ENCODE peak calls at places on chromosomes 1 and 21, in six cellular contexts. F, Q, B, D, Y and M are unnamed samples.

GRCh38 chr1:1250828-1251284 is 4.3 kb upstream of the C1QTNF12 start:
- DNase-seq in Y (no peak), B (peak), Q (no peak), F (peak), D (peak), M (peak)

GRCh38 chr1:3995141-3995780 is 95.2 kb upstream of the C1orf174 start:
- DNase-seq in Q (no peak), B (no peak), Y (no peak), D (no peak), F (no peak), M (no peak)

GRCh38 chr1:173210273-173210672 is 3.1 kb upstream of the TNFSF4 start:
- DNase-seq in B (no peak), Q (no peak), F (peak), D (no peak), Y (no peak), M (no peak)

GRCh38 chr1:60427194-60427593 is 353.6 kb upstream of the C1orf87 start:
- DNase-seq in F (no peak), B (no peak), Y (no peak), Q (no peak), D (no peak), M (no peak)

GRCh38 chr1:197127513-197127912 is 19.0 kb downstream of the ASPM start:
- DNase-seq in Y (no peak), Q (peak), B (no peak), F (no peak), D (no peak), M (no peak)

GRCh38 chr1:66269222-66269621 is 264.7 kb upstream of the SGIP1 start:
- DNase-seq in B (no peak), Q (peak), D (no peak), Y (no peak), F (no peak), M (no peak)

GRCh38 chr1:94144836-94145235 is 23.9 kb upstream of the ABCA4 start:
- DNase-seq in B (no peak), Q (peak), F (no peak), Y (no peak), D (no peak), M (no peak)

GRCh38 chr1:9824702-9825089 is 931 bp upstream of the CLSTN1 start:
- DNase-seq in Q (no peak), F (no peak), Y (no peak), B (no peak), D (no peak), M (no peak)

GRCh38 chr1:30976143-30976542 is 67.6 kb upstream of the SDC3 start:
- DNase-seq in B (no peak), Y (no peak), Q (peak), D (no peak), F (no peak), M (peak)

GRCh38 chr1:180953291-180953747 is 40.6 kb downstream of the KIAA1614 start:
- DNase-seq in B (no peak), Q (no peak), Y (no peak), F (no peak), D (no peak), M (no peak)

GRCh38 chr1:30652151-30652915 is 71.1 kb downstream of the MATN1 start:
- DNase-seq in Y (no peak), Q (no peak), B (no peak), D (no peak), F (no peak), M (no peak)

GRCh38 chr1:214216779-214217178 is 64.2 kb upstream of the SMYD2 start:
- DNase-seq in F (no peak), B (no peak), D (no peak), Y (no peak), Q (no peak), M (no peak)

GRCh38 chr21:32977216-32977615 is 48.5 kb upstream of the OLIG2 start:
- DNase-seq in Y (no peak), D (no peak), Q (no peak), F (no peak), B (no peak), M (no peak)

GRCh38 chr1:43292151-43292550 is 6.8 kb upstream of the C1orf210 start:
- DNase-seq in B (no peak), Y (no peak), D (no peak), Q (no peak), F (no peak), M (no peak)

GRCh38 chr1:107963601-107964396 is 1.2 kb downstream of the VAV3 start:
- DNase-seq in F (peak), Q (peak), Y (peak), D (peak), B (peak), M (peak)

GRCh38 chr1:56322211-56322610 is 257.2 kb downstream of the PLPP3 start:
- DNase-seq in B (no peak), Y (no peak), Q (peak), F (no peak), D (no peak), M (no peak)

GRCh38 chr1:24317081-24317480 is 2.1 kb upstream of the GRHL3 start:
- DNase-seq in Y (no peak), D (no peak), Q (no peak), F (no peak), B (no peak), M (no peak)

GRCh38 chr1:64042331-64043100 is 160.9 kb upstream of the UBE2U start:
- DNase-seq in D (no peak), B (no peak), Q (peak), Y (no peak), F (no peak), M (no peak)

GRCh38 chr1:4169991-4170390 is 269.9 kb upstream of the C1orf174 start:
- DNase-seq in D (no peak), B (no peak), F (no peak), Y (no peak), Q (no peak), M (no peak)

GRCh38 chr1:109208431-109208830 is 5.3 kb upstream of the SARS1 start:
- DNase-seq in F (no peak), Q (no peak), D (no peak), Y (no peak), B (no peak), M (no peak)

GRCh38 chr21:45590246-45590725 is 48.0 kb upstream of the SLC19A1 start:
- DNase-seq in Y (peak), D (peak), B (peak), F (no peak), Q (peak), M (no peak)

GRCh38 chr1:64043976-64044375 is 159.4 kb upstream of the UBE2U start:
- DNase-seq in B (no peak), Y (no peak), D (no peak), Q (peak), F (no peak), M (no peak)

GRCh38 chr1:201223852-201224670 is 33.4 kb downstream of the IGFN1 start:
- DNase-seq in B (no peak), Y (no peak), D (no peak), Q (no peak), F (no peak), M (no peak)

GRCh38 chr1:99599678-99600175 is 46.2 kb upstream of the PALMD start:
- DNase-seq in F (no peak), B (no peak), Y (no peak), D (no peak), Q (peak), M (no peak)

GRCh38 chr1:53502641-53503432 is 43.6 kb downstream of the DMRTB1 start:
- DNase-seq in Y (no peak), B (no peak), F (no peak), D (no peak), Q (no peak), M (no peak)

GRCh38 chr1:234674218-234674815 is 64.3 kb upstream of the IRF2BP2 start:
- DNase-seq in Q (no peak), F (no peak), D (no peak), Y (no peak), B (no peak), M (no peak)

GRCh38 chr1:194045416-194045815 is 859.0 kb upstream of the B3GALT2 start:
- DNase-seq in F (no peak), Q (no peak), B (no peak), Y (no peak), D (no peak), M (no peak)

GRCh38 chr21:45763074-45763473 is 119.5 kb downstream of the PCBP3 start:
- DNase-seq in D (no peak), B (no peak), F (no peak), Y (no peak), Q (no peak), M (no peak)

GRCh38 chr1:206878456-206878855 is 13.0 kb downstream of the IL20 start:
- DNase-seq in Y (no peak), D (no peak), F (no peak), Q (no peak), B (no peak), M (no peak)